ENCODE peak calls at places on chromosome 18, in eight cellular contexts. I is PC-9, Z is hepatocyte, Y is GM12878, Q is GM23338, U is PC-3, M is A673, T is neural progenitor cell. J is an unnamed sample. For H3K4me1, the result is how much of the 10 kb centered on the place peaks cover.

GRCh38 chr18:61333271-61333745 is at the start of gene CDH20:
- DNase-seq in I (no peak), Z (no peak), Y (no peak), Q (peak), U (no peak), M (peak), T (peak), J (no peak)

GRCh38 chr18:51196116-51196810 is 1.2 kb downstream of the MEX3C start:
- DNase-seq in I (no peak), Z (peak), Y (no peak), Q (no peak), U (no peak), M (no peak), T (peak), J (peak)

GRCh38 chr18:332721-333513 is 65.1 kb upstream of the THOC1 start:
- DNase-seq in I (no peak), Z (no peak), Y (no peak), Q (no peak), U (no peak), M (no peak), T (no peak), J (peak)

GRCh38 chr18:24605454-24605853 is 145.0 kb downstream of the HRH4 start:
- DNase-seq in I (no peak), Z (no peak), Y (no peak), Q (no peak), U (no peak), M (no peak), T (no peak), J (no peak)

GRCh38 chr18:25896178-25896780 is 194.1 kb downstream of the SS18 start:
- DNase-seq in I (no peak), Z (peak), Y (no peak), Q (peak), U (peak), M (peak), T (peak), J (peak)

GRCh38 chr18:35827275-35827929 is 145.1 kb upstream of the RMP24 start:
- DNase-seq in I (no peak), Z (no peak), Y (no peak), Q (peak), U (peak), M (peak), T (no peak), J (no peak)

GRCh38 chr18:12431561-12431960 is 23.8 kb downstream of the PRELID3A start:
- DNase-seq in I (no peak), Z (no peak), Y (no peak), Q (no peak), U (no peak), M (no peak), T (no peak), J (no peak)

GRCh38 chr18:58615150-58616132 is 13.4 kb downstream of the ALPK2 start:
- DNase-seq in I (no peak), Z (no peak), Y (peak), Q (no peak), U (peak), M (no peak), T (no peak), J (no peak)

GRCh38 chr18:55510809-55511208 is 77.2 kb downstream of the TCF4 start:
- DNase-seq in I (no peak), Z (no peak), Y (no peak), Q (peak), U (peak), M (peak), T (no peak), J (peak)

GRCh38 chr18:50186385-50186784 is 8.6 kb downstream of the MYO5B start:
- DNase-seq in I (no peak), Z (no peak), Y (no peak), Q (no peak), U (no peak), M (no peak), T (no peak), J (no peak)

GRCh38 chr18:7616661-7617060 is 49.5 kb downstream of the PTPRM start:
- DNase-seq in I (no peak), Z (no peak), Y (no peak), Q (no peak), U (no peak), M (no peak), T (no peak), J (no peak)

GRCh38 chr18:48693625-48694262 is 154.9 kb downstream of the CTIF start:
- DNase-seq in I (no peak), Z (no peak), Y (no peak), Q (no peak), U (no peak), M (no peak), T (no peak), J (peak)

GRCh38 chr18:3248062-3248669 is 565 bp downstream of the MYL12A start:
- DNase-seq in I (no peak), Z (peak), Y (no peak), Q (peak), U (no peak), M (peak), T (peak), J (peak)

GRCh38 chr18:33579868-33580205 is 1.8 kb downstream of the ASXL3 start:
- DNase-seq in I (no peak), Z (no peak), Y (no peak), Q (no peak), U (no peak), M (no peak), T (peak), J (peak)

GRCh38 chr18:33576999-33577687 is 876 bp upstream of the ASXL3 start:
- DNase-seq in I (no peak), Z (no peak), Y (no peak), Q (no peak), U (no peak), M (no peak), T (no peak), J (peak)

GRCh38 chr18:33578371-33579146 is 540 bp downstream of the ASXL3 start:
- DNase-seq in I (no peak), Z (peak), Y (no peak), Q (peak), U (no peak), M (peak), T (peak), J (no peak)

GRCh38 chr18:33579147-33579867 is 1.3 kb downstream of the ASXL3 start:
- DNase-seq in I (no peak), Z (peak), Y (no peak), Q (peak), U (no peak), M (no peak), T (peak), J (peak)

GRCh38 chr18:33577688-33578370 is at the start of gene ASXL3:
- DNase-seq in I (no peak), Z (peak), Y (no peak), Q (peak), U (no peak), M (peak), T (peak), J (peak)
- TF ChIP-seq EZH2 in I (no peak), Z (no peak), Y (no peak), Q (no peak), U (peak), M (no peak), T (no peak), J (peak)

GRCh38 chr18:79402977-79403722 is 7.4 kb downstream of the NFATC1 start:
- DNase-seq in I (no peak), Z (no peak), Y (no peak), Q (no peak), U (peak), M (peak), T (no peak), J (peak)
- H3K4me1 ChIP-seq in I (under half), Z (under half), Y (under half), Q (under half), U (under half), M (under half), T (under half), J (under half)

DNA sequence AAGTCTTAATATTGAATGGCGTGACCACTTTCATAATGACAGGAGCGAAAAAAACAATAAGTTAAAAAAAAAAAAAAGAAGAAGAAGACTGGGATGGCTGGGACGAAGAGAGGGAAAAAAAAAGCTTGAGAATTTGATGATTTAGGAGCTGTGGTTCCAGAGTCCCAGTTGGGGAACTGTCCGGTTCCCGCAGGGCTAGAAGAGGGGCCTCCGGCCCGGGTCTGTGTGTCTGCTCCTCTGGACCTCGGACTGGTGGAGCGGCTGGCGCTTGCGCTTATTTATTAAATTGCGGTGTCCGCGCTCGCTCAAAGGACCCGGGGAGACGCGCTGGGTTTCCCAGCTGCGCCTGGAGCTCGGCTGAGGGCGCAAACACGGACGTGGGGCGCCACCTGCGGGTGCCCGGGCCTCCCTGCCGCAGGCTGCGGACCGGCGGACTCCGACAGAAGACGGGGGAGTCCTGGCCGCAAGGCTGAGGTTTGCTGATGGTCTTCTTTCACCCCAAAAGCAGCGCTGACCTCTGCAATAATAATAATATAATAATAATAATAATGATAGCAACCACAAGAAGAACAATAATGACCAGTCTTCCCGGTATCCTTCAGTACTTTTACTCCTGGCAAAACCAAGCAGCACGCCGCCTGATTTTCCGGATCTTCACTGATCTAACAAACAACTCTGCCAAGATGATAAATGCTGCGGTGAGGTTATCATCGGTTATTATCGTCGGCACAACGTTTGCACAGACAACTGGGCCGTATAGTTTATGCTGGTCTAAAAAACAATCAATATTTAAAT is at the start of gene CBLN2:
- DNase-seq in I (no peak), Z (peak), Y (no peak), Q (peak), U (peak), M (peak), T (peak), J (peak)
- TF ChIP-seq EZH2 in I (no peak), Z (peak), Y (no peak), Q (peak), U (no peak), M (no peak), T (peak), J (no peak)

GRCh38 chr18:9925369-9925768 is 11.6 kb downstream of the VAPA start:
- DNase-seq in I (no peak), Z (no peak), Y (no peak), Q (no peak), U (no peak), M (no peak), T (no peak), J (peak)

GRCh38 chr18:9927392-9928063 is 13.7 kb downstream of the VAPA start:
- DNase-seq in I (no peak), Z (no peak), Y (no peak), Q (no peak), U (no peak), M (peak), T (no peak), J (no peak)

GRCh38 chr18:9926977-9927376 is 13.2 kb downstream of the VAPA start:
- DNase-seq in I (no peak), Z (no peak), Y (no peak), Q (no peak), U (no peak), M (no peak), T (no peak), J (no peak)

GRCh38 chr18:9925795-9926194 is 12.0 kb downstream of the VAPA start:
- DNase-seq in I (no peak), Z (no peak), Y (no peak), Q (no peak), U (no peak), M (no peak), T (no peak), J (no peak)

DNA sequence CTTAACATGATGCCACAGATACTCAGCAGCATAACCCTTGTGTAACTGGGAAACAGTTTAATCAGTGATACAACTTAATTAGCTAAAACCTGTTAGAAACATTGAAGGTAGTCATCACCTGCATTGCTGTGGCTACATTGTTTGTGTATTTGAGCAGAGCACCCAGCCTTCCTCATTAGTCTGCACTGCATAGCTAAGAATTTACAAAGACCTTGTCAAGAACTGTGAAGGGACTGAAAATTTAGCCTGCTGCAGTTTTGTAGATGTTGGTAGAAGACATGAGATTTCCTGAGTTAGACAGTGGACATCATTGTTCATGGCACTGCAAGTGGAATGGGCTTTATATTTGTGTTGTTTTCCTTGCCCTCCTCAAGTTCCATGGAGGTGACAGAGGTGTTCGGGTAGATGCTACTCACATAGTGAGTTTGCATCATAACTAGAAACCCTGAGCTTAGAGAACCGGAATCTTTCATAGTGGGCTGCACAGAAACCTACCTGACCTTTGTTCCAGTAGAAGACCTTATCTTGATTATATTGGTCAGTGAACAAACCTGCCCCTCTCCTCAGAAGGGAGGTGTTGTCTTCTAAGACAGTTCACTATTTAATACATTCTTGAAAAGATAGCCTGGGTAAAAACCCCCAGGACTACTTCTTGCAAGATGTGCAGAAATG is 12.5 kb downstream of the VAPA start:
- DNase-seq in I (no peak), Z (no peak), Y (no peak), Q (no peak), U (no peak), M (no peak), T (no peak), J (no peak)
- H3K4me1 ChIP-seq in I (under half), Z (under half), Y (under half), Q (under half), U (under half), M (half or more), T (under half), J (under half)

GRCh38 chr18:45325791-45326190 is 289.5 kb upstream of the SLC14A2 start:
- DNase-seq in I (no peak), Z (no peak), Y (no peak), Q (no peak), U (no peak), M (no peak), T (peak), J (no peak)

GRCh38 chr18:45326505-45326904 is 288.8 kb upstream of the SLC14A2 start:
- DNase-seq in I (no peak), Z (no peak), Y (no peak), Q (no peak), U (no peak), M (no peak), T (no peak), J (no peak)

GRCh38 chr18:45324489-45325111 is 290.7 kb upstream of the SLC14A2 start:
- DNase-seq in I (peak), Z (peak), Y (no peak), Q (peak), U (peak), M (peak), T (peak), J (peak)

GRCh38 chr18:45322343-45322742 is 292.9 kb upstream of the SLC14A2 start:
- DNase-seq in I (no peak), Z (no peak), Y (no peak), Q (no peak), U (no peak), M (no peak), T (no peak), J (no peak)

DNA sequence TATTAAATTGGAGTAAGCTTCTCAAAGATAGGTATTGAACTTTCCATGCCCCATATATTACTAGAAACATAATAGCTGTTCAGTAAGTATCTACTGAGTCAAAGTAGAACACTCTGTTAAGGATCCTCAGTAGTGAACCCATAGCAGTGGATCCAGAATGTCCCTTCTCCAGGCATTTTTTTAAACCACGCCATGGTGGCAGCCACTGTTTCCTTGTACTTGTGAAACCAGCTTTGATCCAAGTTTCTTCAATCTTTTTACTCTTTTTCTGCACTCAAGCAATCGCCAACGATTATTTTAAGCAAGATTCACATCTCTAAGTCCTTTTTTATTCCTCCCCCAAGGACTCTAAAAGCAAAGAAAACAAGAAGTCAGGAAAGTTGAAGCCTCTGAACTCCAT is 291.2 kb upstream of the SLC14A2 start:
- DNase-seq in I (no peak), Z (no peak), Y (no peak), Q (no peak), U (no peak), M (no peak), T (no peak), J (no peak)
- TF ChIP-seq EZH2 in I (no peak), Z (no peak), Y (no peak), Q (no peak), U (no peak), M (no peak), T (no peak), J (no peak)